ENCODE peak calls at places on chromosomes 13 and 19, in five cellular contexts. G is NCI-H2081 treated with DMSO at 0.1 percent for 48 hours, S is brain microvascular endothelial cell, U is SK-MEL-5, A is T-helper 1 cell. L is an unnamed sample.
A peak's percentile ranks its signal among the peaks of the same experiment; 100 is the strongest.

GRCh38 chr13:100540621-100541020 is 48.0 kb downstream of the GGACT start:
- DNase-seq in U (no peak), G (no peak), S (peak; percentile 60), A (no peak), L (no peak)

GRCh38 chr13:69970521-69970920 is 137.1 kb upstream of the ATXN8OS start:
- DNase-seq in A (no peak), U (peak; percentile 8), G (no peak), S (peak; percentile 4), L (peak; percentile 23)

GRCh38 chr19:12939292-12939606 is 840 bp downstream of the CALR start:
- DNase-seq in U (no peak), S (peak; percentile 57), G (no peak), A (no peak), L (no peak)

GRCh38 chr19:4976412-4977298 is 7.7 kb downstream of the KDM4B start:
- DNase-seq in S (no peak), U (peak; percentile 32), G (no peak), A (no peak), L (peak; percentile 51)

GRCh38 chr13:41970022-41970421 is 9.1 kb upstream of the VWA8 start:
- DNase-seq in U (no peak), G (no peak), A (no peak), S (no peak), L (no peak)

GRCh38 chr19:54209748-54210494 is 9.3 kb downstream of the RPS9 start:
- DNase-seq in U (peak; percentile 97), A (no peak), G (peak; percentile 81), S (peak; percentile 99), L (peak; percentile 94)

GRCh38 chr19:48203227-48203793 is 32.8 kb downstream of the ZSWIM9 start:
- DNase-seq in G (no peak), A (no peak), U (no peak), S (no peak), L (no peak)

GRCh38 chr13:93963266-93964131 is 516.0 kb downstream of the DCT start:
- DNase-seq in G (no peak), S (peak; percentile 63), U (no peak), A (no peak), L (peak; percentile 56)

GRCh38 chr19:44722131-44723121 is 23.5 kb downstream of the CEACAM16 start:
- DNase-seq in A (no peak), U (no peak), G (no peak), S (no peak), L (no peak)

GRCh38 chr13:65653548-65654078 is 1576.5 kb downstream of the PCDH9 start:
- DNase-seq in G (no peak), A (no peak), U (peak; percentile 8), S (no peak), L (no peak)

GRCh38 chr13:106466691-106467405 is 68.6 kb downstream of the EFNB2 start:
- DNase-seq in G (no peak), A (no peak), S (peak; percentile 75), U (peak; percentile 5), L (no peak)

GRCh38 chr13:42720116-42720857 is 61.1 kb upstream of the FAM216B start:
- DNase-seq in A (no peak), S (peak; percentile 98), U (peak; percentile 71), G (no peak), L (peak; percentile 81)

GRCh38 chr13:99865420-99865930 is 106.1 kb downstream of the ZIC5 start:
- DNase-seq in S (no peak), U (no peak), G (no peak), A (no peak), L (no peak)

GRCh38 chr19:55674459-55674840 is 576 bp upstream of the EPN1 start:
- DNase-seq in U (no peak), A (no peak), S (no peak), G (no peak), L (no peak)

GRCh38 chr19:677201-677600 is 1.0 kb downstream of the FSTL3 start:
- DNase-seq in S (peak; percentile 83), A (no peak), U (peak; percentile 36), G (no peak), L (peak; percentile 70)

GRCh38 chr19:33444238-33444992 is 70.9 kb downstream of the CEBPG start:
- DNase-seq in U (no peak), A (no peak), G (no peak), S (no peak), L (no peak)

GRCh38 chr13:113934576-113934975 is 39.3 kb downstream of the C13orf46 start:
- DNase-seq in A (no peak), S (no peak), G (no peak), U (no peak), L (no peak)

GRCh38 chr19:50415661-50416033 is 3.1 kb upstream of the SPIB start:
- DNase-seq in S (no peak), A (no peak), U (no peak), G (no peak), L (no peak)

GRCh38 chr13:35471466-35472307 is 4.8 kb downstream of the MAB21L1 start:
- DNase-seq in G (no peak), A (no peak), S (no peak), U (no peak), L (no peak)

GRCh38 chr13:41746259-41746658 is 214.7 kb downstream of the VWA8 start:
- DNase-seq in A (no peak), S (peak; percentile 47), G (no peak), U (no peak), L (peak; percentile 6)

GRCh38 chr19:14114854-14115253 is 2.7 kb downstream of the PRKACA start:
- DNase-seq in G (no peak), U (peak; percentile 62), A (peak; percentile 38), S (no peak), L (no peak)

GRCh38 chr19:12840091-12841079 is 2.1 kb downstream of the MAST1 start:
- DNase-seq in G (no peak), U (peak; percentile 88), A (no peak), S (peak; percentile 84), L (peak; percentile 91)

L was measured in A673.